ENCODE peak calls at places on chromosome 14, in eight cellular contexts. E, Y, H, J, A, W, D and I are unnamed samples.

GRCh38 chr14:20935303-20935984 is 19.8 kb upstream of the RNASE2 start:
- DNase-seq in Y (no peak), D (no peak), W (no peak), J (no peak), E (no peak), H (peak; percentile 6), A (no peak), I (no peak)

GRCh38 chr14:94329857-94330256 is 6.7 kb upstream of the SERPINA6 start:
- DNase-seq in A (no peak), D (no peak), W (no peak), E (no peak), H (no peak), Y (no peak), J (no peak), I (no peak)

GRCh38 chr14:77139540-77140342 is 1.9 kb downstream of the ZDHHC22 start:
- DNase-seq in J (peak; percentile 84), H (peak; percentile 78), D (peak; percentile 60), W (peak; percentile 56), Y (no peak), E (no peak), A (no peak), I (no peak)

GRCh38 chr14:57889245-57889644 is 23.4 kb upstream of the SLC35F4 start:
- DNase-seq in J (no peak), D (peak; percentile 26), E (peak; percentile 11), W (peak; percentile 53), Y (no peak), H (no peak), A (peak; percentile 77), I (peak; percentile 3)

GRCh38 chr14:56494167-56494566 is 85.4 kb upstream of the TMEM260 start:
- DNase-seq in E (no peak), W (no peak), H (no peak), D (no peak), J (no peak), Y (no peak), A (no peak), I (no peak)

GRCh38 chr14:64726585-64726890 is 22.3 kb downstream of the PLEKHG3 start:
- DNase-seq in Y (no peak), D (peak; percentile 85), W (peak; percentile 91), H (no peak), J (no peak), A (peak; percentile 31), E (no peak), I (no peak)

GRCh38 chr14:93970589-93970966 is 5.8 kb downstream of the ASB2 start:
- DNase-seq in D (peak; percentile 51), Y (peak; percentile 23), H (peak; percentile 68), W (peak; percentile 70), A (no peak), E (no peak), J (no peak), I (no peak)

GRCh38 chr14:39374846-39375245 is 57.4 kb downstream of the FBXO33 start:
- DNase-seq in E (no peak), J (no peak), W (no peak), H (no peak), Y (no peak), A (no peak), D (peak; percentile 77), I (peak; percentile 78)

GRCh38 chr14:32509632-32510187 is 180.6 kb downstream of the AKAP6 start:
- DNase-seq in Y (no peak), H (no peak), A (peak; percentile 81), W (peak; percentile 53), D (peak; percentile 63), E (peak; percentile 54), J (no peak), I (peak; percentile 98)

GRCh38 chr14:21205026-21205677 is 49.3 kb upstream of the OR5AU1 start:
- DNase-seq in D (no peak), W (no peak), E (no peak), Y (no peak), J (no peak), A (no peak), H (no peak), I (no peak)

GRCh38 chr14:74636424-74637183 is 24.6 kb upstream of the LTBP2 start:
- DNase-seq in A (no peak), J (peak; percentile 50), Y (no peak), D (no peak), H (no peak), W (no peak), E (no peak), I (no peak)

GRCh38 chr14:73250317-73250713 is 13.0 kb downstream of the PAPLN start:
- DNase-seq in W (no peak), A (no peak), H (no peak), E (no peak), J (no peak), D (no peak), Y (no peak), I (no peak)

GRCh38 chr14:90815817-90816662 is at the start of gene TTC7B:
- DNase-seq in J (peak; percentile 74), E (no peak), Y (no peak), D (peak; percentile 56), H (peak; percentile 79), A (peak; percentile 52), W (peak; percentile 63), I (no peak)

GRCh38 chr14:75182820-75183219 is 6.4 kb upstream of the TMED10 start:
- DNase-seq in E (no peak), D (peak; percentile 33), W (no peak), A (no peak), Y (peak; percentile 17), J (no peak), H (no peak), I (no peak)

GRCh38 chr14:97057238-97057637 is 260.1 kb downstream of the VRK1 start:
- DNase-seq in Y (no peak), E (no peak), A (no peak), D (no peak), J (no peak), H (no peak), W (no peak), I (no peak)

GRCh38 chr14:70770490-70770889 is 38.8 kb downstream of the MAP3K9 start:
- DNase-seq in D (no peak), J (no peak), H (no peak), W (no peak), Y (no peak), A (no peak), E (no peak), I (no peak)

GRCh38 chr14:52043690-52044089 is 25.2 kb downstream of the NID2 start:
- DNase-seq in Y (no peak), A (peak; percentile 49), J (peak; percentile 59), H (peak; percentile 37), E (no peak), W (peak; percentile 56), D (peak; percentile 64), I (peak; percentile 37)

GRCh38 chr14:41016213-41016612 is 590.5 kb upstream of the LRFN5 start:
- DNase-seq in H (no peak), A (no peak), J (no peak), W (no peak), Y (no peak), D (no peak), E (no peak), I (no peak)

GRCh38 chr14:33777651-33778050 is 173.2 kb downstream of the EGLN3 start:
- DNase-seq in Y (no peak), E (no peak), A (no peak), H (no peak), W (no peak), J (no peak), D (peak; percentile 49), I (no peak)

GRCh38 chr14:75041613-75042012 is 9.7 kb downstream of the MLH3 start:
- DNase-seq in H (no peak), J (no peak), Y (no peak), A (no peak), E (no peak), W (peak; percentile 34), D (peak; percentile 65), I (peak; percentile 18)

GRCh38 chr14:96136361-96136760 is 68.3 kb upstream of the BDKRB2 start:
- DNase-seq in J (no peak), H (no peak), A (no peak), Y (no peak), E (no peak), D (peak; percentile 73), W (no peak), I (peak; percentile 85)

GRCh38 chr14:95504135-95505029 is 12.1 kb downstream of the SYNE3 start:
- DNase-seq in J (no peak), H (no peak), W (no peak), E (no peak), D (peak; percentile 82), Y (no peak), A (no peak), I (peak; percentile 50)

GRCh38 chr14:28294834-28295440 is 471.6 kb upstream of the FOXG1 start:
- DNase-seq in E (no peak), H (no peak), Y (peak; percentile 11), D (peak; percentile 48), J (no peak), A (no peak), W (no peak), I (peak; percentile 33)

GRCh38 chr14:39322807-39323206 is 89.1 kb downstream of the MIA2 start:
- DNase-seq in H (no peak), J (no peak), E (no peak), W (no peak), D (peak; percentile 26), A (no peak), Y (no peak), I (peak; percentile 3)

GRCh38 chr14:55398679-55399078 is 13.0 kb downstream of the ATG14 start:
- DNase-seq in H (no peak), D (peak; percentile 98), W (no peak), E (peak; percentile 38), J (no peak), Y (no peak), A (no peak), I (peak; percentile 97)

GRCh38 chr14:78666336-78667056 is 496.3 kb downstream of the NRXN3 start:
- DNase-seq in W (no peak), A (no peak), J (no peak), Y (no peak), E (no peak), D (no peak), H (no peak), I (no peak)

GRCh38 chr14:69631509-69631908 is 20.1 kb downstream of the SUSD6 start:
- DNase-seq in E (no peak), Y (no peak), D (peak; percentile 69), A (no peak), H (no peak), W (no peak), J (no peak), I (no peak)

GRCh38 chr14:69527635-69528034 is 43.1 kb downstream of the PLEKHD1 start:
- DNase-seq in Y (no peak), H (no peak), D (no peak), E (no peak), A (no peak), J (no peak), W (no peak), I (no peak)

GRCh38 chr14:91996951-91997371 is 42.9 kb downstream of the TRIP11 start:
- DNase-seq in J (no peak), E (no peak), D (peak; percentile 76), H (peak; percentile 40), Y (no peak), A (no peak), W (no peak), I (peak; percentile 85)